ENCODE peak calls at places on chromosomes 16 and 17, in eight cellular contexts. Z is RWPE2, W is GM13977, E is nephron progenitor cell, D is AG10803, S is spleen, A is lower leg skin, N is sigmoid colon. X is an unnamed sample.

GRCh38 chr16:47141773-47142468 is 1.8 kb downstream of the NETO2 start:
- DNase-seq in D (peak), Z (peak), A (peak), N (peak), E (peak), W (peak), S (peak), X (peak)

GRCh38 chr16:89826531-89827382 is 1.5 kb upstream of the SPIRE2 start:
- DNase-seq in S (no peak), D (no peak), N (no peak), Z (no peak), W (no peak), E (no peak), A (no peak), X (no peak)

GRCh38 chr17:29115906-29116651 is 64.1 kb downstream of the MYO18A start:
- DNase-seq in A (no peak), N (no peak), Z (no peak), E (peak), D (peak), S (no peak), W (peak), X (peak)

GRCh38 chr16:89828199-89828869 is at the start of gene SPIRE2:
- DNase-seq in A (no peak), Z (no peak), D (peak), S (peak), E (peak), N (peak), W (peak), X (peak)

GRCh38 chr17:52159159-52159809 is 770 bp upstream of the CA10 start:
- DNase-seq in E (no peak), D (no peak), Z (no peak), S (no peak), A (no peak), W (peak), N (no peak), X (no peak)

GRCh38 chr16:4890026-4890425 is 42.7 kb downstream of the UBN1 start:
- DNase-seq in Z (no peak), A (no peak), E (no peak), W (no peak), D (no peak), S (no peak), N (no peak), X (no peak)

GRCh38 chr16:81866820-81867440 is 87.8 kb downstream of the PLCG2 start:
- DNase-seq in S (peak), A (no peak), Z (no peak), W (no peak), E (no peak), N (no peak), D (no peak), X (no peak)

GRCh38 chr17:55845385-55845784 is 94.5 kb downstream of the PCTP start:
- DNase-seq in N (peak), W (peak), A (peak), S (peak), Z (no peak), E (peak), D (peak), X (no peak)

GRCh38 chr17:77684803-77685580 is 273.5 kb upstream of the TNRC6C start:
- DNase-seq in S (no peak), D (no peak), E (no peak), W (no peak), Z (no peak), A (peak), N (peak), X (no peak)

GRCh38 chr16:30740364-30741251 is 7.6 kb upstream of the PHKG2 start:
- DNase-seq in A (peak), W (no peak), E (no peak), Z (peak), N (peak), S (no peak), D (peak), X (peak)

GRCh38 chr16:17749706-17750105 is 278.9 kb upstream of the XYLT1 start:
- DNase-seq in A (no peak), S (no peak), Z (no peak), D (no peak), E (no peak), W (no peak), N (no peak), X (no peak)

GRCh38 chr17:29758255-29758654 is 135.5 kb upstream of the CORO6 start:
- DNase-seq in Z (no peak), N (no peak), W (no peak), S (no peak), A (no peak), D (no peak), E (no peak), X (no peak)

GRCh38 chr16:89864421-89864820 is 9.0 kb upstream of the TCF25 start:
- DNase-seq in D (peak), E (no peak), W (no peak), S (no peak), Z (no peak), N (no peak), A (no peak), X (peak)

GRCh38 chr17:73546770-73547345 is 97.4 kb downstream of the SDK2 start:
- DNase-seq in W (peak), N (no peak), A (no peak), S (peak), D (peak), Z (peak), E (peak), X (peak)

GRCh38 chr16:5944971-5945370 is 847.4 kb upstream of the EEF2KMT start:
- DNase-seq in E (no peak), A (no peak), N (no peak), Z (no peak), S (no peak), D (no peak), W (no peak), X (no peak)

GRCh38 chr17:18182978-18183333 is 672 bp upstream of the ALKBH5 start:
- DNase-seq in E (peak), A (peak), D (peak), N (peak), Z (peak), W (peak), S (peak), X (no peak)

GRCh38 chr17:39700148-39700987 is 504 bp downstream of the ERBB2 start:
- DNase-seq in E (peak), S (no peak), W (no peak), D (peak), A (no peak), N (no peak), Z (no peak), X (peak)

GRCh38 chr16:70752381-70752780 is 48.6 kb downstream of the VAC14 start:
- DNase-seq in N (no peak), Z (no peak), E (no peak), A (no peak), D (no peak), W (no peak), S (peak), X (no peak)

GRCh38 chr16:70751593-70751992 is 49.4 kb downstream of the VAC14 start:
- DNase-seq in W (no peak), N (no peak), Z (no peak), A (no peak), S (peak), D (no peak), E (no peak), X (no peak)

GRCh38 chr16:70749681-70750601 is 51.0 kb downstream of the VAC14 start:
- DNase-seq in Z (no peak), S (no peak), D (no peak), E (peak), A (no peak), N (no peak), W (no peak), X (no peak)

GRCh38 chr16:70749006-70749678 is 51.8 kb downstream of the VAC14 start:
- DNase-seq in S (no peak), W (no peak), D (no peak), E (no peak), A (no peak), Z (no peak), N (no peak), X (peak)

DNA sequence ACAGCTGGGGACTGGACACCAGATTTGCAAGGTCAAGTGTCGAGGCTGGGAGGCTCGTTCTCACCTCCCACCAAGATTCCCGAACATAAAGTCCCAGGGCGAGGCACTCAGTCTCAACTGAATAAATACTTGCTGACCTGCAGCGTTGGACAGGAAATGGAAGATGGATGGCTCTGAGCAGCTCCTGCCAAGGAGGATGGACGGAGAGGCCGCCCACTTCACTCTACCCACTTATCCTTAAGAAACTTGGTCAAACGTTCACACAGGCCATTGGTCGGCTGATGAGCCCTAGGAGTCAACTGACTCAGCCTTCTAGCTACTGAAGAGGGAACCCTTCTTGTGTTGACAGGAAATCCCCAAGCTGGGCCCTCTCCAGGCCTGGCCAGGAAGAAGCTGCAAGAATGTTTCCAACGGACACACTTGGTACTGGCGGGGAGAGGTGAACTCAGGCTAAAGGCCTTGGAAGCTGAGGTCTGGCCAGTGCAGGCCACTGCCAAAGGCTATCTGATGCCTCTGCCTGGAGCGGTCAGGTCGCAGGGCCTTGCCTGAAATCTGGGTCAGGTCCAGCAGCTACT is 50.0 kb downstream of the VAC14 start:
- DNase-seq in A (no peak), E (no peak), W (no peak), D (peak), N (peak), S (no peak), Z (no peak), X (peak)
- TF ChIP-seq CTCF in A (no peak), E (no peak), W (no peak), D (peak), N (no peak), S (no peak), Z (no peak), X (no peak)

GRCh38 chr17:50177476-50177875 is 11.7 kb downstream of the SGCA start:
- DNase-seq in D (no peak), N (no peak), W (no peak), E (no peak), A (no peak), S (no peak), Z (no peak), X (no peak)
- TF ChIP-seq CTCF in D (no peak), N (no peak), W (no peak), E (no peak), A (no peak), S (no peak), Z (no peak), X (no peak)

GRCh38 chr17:48228720-48229119 is 121.2 kb downstream of the SNX11 start:
- DNase-seq in D (no peak), S (no peak), W (no peak), E (no peak), Z (no peak), A (no peak), N (no peak), X (no peak)
- TF ChIP-seq CTCF in D (no peak), S (no peak), W (peak), E (no peak), Z (no peak), A (no peak), N (no peak), X (no peak)

GRCh38 chr17:57869599-57870282 is 19.9 kb upstream of the MRPS23 start:
- DNase-seq in A (no peak), E (no peak), W (no peak), S (no peak), D (peak), N (no peak), Z (no peak), X (peak)

GRCh38 chr17:57868775-57869598 is 19.1 kb upstream of the MRPS23 start:
- DNase-seq in E (no peak), S (no peak), N (no peak), W (no peak), Z (no peak), A (no peak), D (no peak), X (no peak)

GRCh38 chr17:57866723-57867122 is 16.9 kb upstream of the MRPS23 start:
- DNase-seq in S (no peak), E (no peak), N (no peak), A (no peak), D (no peak), Z (no peak), W (no peak), X (no peak)

GRCh38 chr17:57867126-57867525 is 17.3 kb upstream of the MRPS23 start:
- DNase-seq in D (no peak), W (no peak), A (no peak), S (no peak), E (no peak), Z (no peak), N (no peak), X (no peak)

GRCh38 chr17:57868007-57868774 is 18.3 kb upstream of the MRPS23 start:
- DNase-seq in W (peak), A (peak), N (peak), S (peak), D (peak), E (peak), Z (peak), X (peak)
- TF ChIP-seq CTCF in W (peak), A (peak), N (peak), S (peak), D (peak), E (peak), Z (peak), X (peak)